ENCODE peak calls at places on chromosomes 13 and 19, in ten cellular contexts. C, V, I, B, D, W, G, O, R and F are unnamed samples.

GRCh38 chr19:42108527-42109389 is 23.5 kb downstream of the POU2F2 start:
- DNase-seq in C (peak), V (peak), I (peak), B (peak), D (peak), W (peak), G (peak), O (peak), R (peak), F (peak)

GRCh38 chr13:113086031-113086750 is 19.4 kb upstream of the F7 start:
- DNase-seq in C (no peak), V (no peak), I (no peak), B (no peak), D (no peak), W (no peak), G (no peak), O (no peak), R (no peak), F (no peak)

GRCh38 chr13:111187879-111188643 is 73.0 kb downstream of the ARHGEF7 start:
- DNase-seq in C (no peak), V (no peak), I (no peak), B (no peak), D (no peak), W (peak), G (no peak), O (no peak), R (no peak), F (no peak)

GRCh38 chr13:39452834-39453233 is 150.2 kb downstream of the LHFPL6 start:
- DNase-seq in C (no peak), V (no peak), I (no peak), B (no peak), D (no peak), W (no peak), G (no peak), O (no peak), R (no peak), F (no peak)

GRCh38 chr19:2561221-2561620 is 85.3 kb downstream of the GADD45B start:
- DNase-seq in C (no peak), V (no peak), I (no peak), B (no peak), D (no peak), W (peak), G (no peak), O (no peak), R (no peak), F (no peak)

GRCh38 chr19:35991731-35992450 is 3.1 kb upstream of the SDHAF1 start:
- DNase-seq in C (peak), V (no peak), I (no peak), B (no peak), D (no peak), W (peak), G (no peak), O (no peak), R (no peak), F (no peak)

GRCh38 chr19:40147693-40148347 is 43.4 kb upstream of the MAP3K10 start:
- DNase-seq in C (peak), V (no peak), I (no peak), B (peak), D (no peak), W (no peak), G (peak), O (no peak), R (peak), F (no peak)

GRCh38 chr13:111165611-111166010 is 50.5 kb downstream of the ARHGEF7 start:
- DNase-seq in C (no peak), V (no peak), I (no peak), B (no peak), D (no peak), W (no peak), G (no peak), O (no peak), R (no peak), F (no peak)

GRCh38 chr13:95497307-95497943 is 55.1 kb upstream of the CLDN10 start:
- DNase-seq in C (no peak), V (no peak), I (no peak), B (no peak), D (no peak), W (no peak), G (no peak), O (peak), R (no peak), F (no peak)

GRCh38 chr19:7540761-7541480 is 5.4 kb downstream of the PNPLA6 start:
- DNase-seq in C (peak), V (no peak), I (no peak), B (no peak), D (no peak), W (no peak), G (no peak), O (no peak), R (peak), F (no peak)

GRCh38 chr19:55146648-55147218 is 2.3 kb downstream of the TNNT1 start:
- DNase-seq in C (peak), V (no peak), I (no peak), B (peak), D (no peak), W (peak), G (no peak), O (no peak), R (no peak), F (no peak)

GRCh38 chr13:106589716-106590115 is 21.8 kb upstream of the ARGLU1 start:
- DNase-seq in C (no peak), V (no peak), I (no peak), B (no peak), D (no peak), W (no peak), G (no peak), O (no peak), R (no peak), F (no peak)

GRCh38 chr19:39802958-39803357 is 24.3 kb downstream of the LEUTX start:
- DNase-seq in C (no peak), V (no peak), I (no peak), B (no peak), D (no peak), W (no peak), G (no peak), O (no peak), R (no peak), F (no peak)

GRCh38 chr13:21465710-21466160 is 6.6 kb upstream of the ZDHHC20 start:
- DNase-seq in C (no peak), V (no peak), I (no peak), B (no peak), D (no peak), W (no peak), G (no peak), O (no peak), R (no peak), F (no peak)

GRCh38 chr19:18856385-18857126 is 24.8 kb downstream of the UPF1 start:
- DNase-seq in C (peak), V (no peak), I (no peak), B (peak), D (no peak), W (peak), G (peak), O (peak), R (no peak), F (no peak)

GRCh38 chr13:71760226-71760591 is 106.8 kb downstream of the DACH1 start:
- DNase-seq in C (no peak), V (no peak), I (no peak), B (no peak), D (no peak), W (no peak), G (no peak), O (no peak), R (no peak), F (no peak)

GRCh38 chr13:39515231-39515630 is 87.8 kb downstream of the LHFPL6 start:
- DNase-seq in C (no peak), V (no peak), I (no peak), B (no peak), D (no peak), W (no peak), G (no peak), O (no peak), R (no peak), F (no peak)

GRCh38 chr13:85261757-85262346 is 537.4 kb downstream of the SLITRK6 start:
- DNase-seq in C (no peak), V (no peak), I (no peak), B (peak), D (no peak), W (no peak), G (no peak), O (no peak), R (no peak), F (no peak)

GRCh38 chr13:112056739-112057433 is 10.1 kb upstream of the SOX1 start:
- DNase-seq in C (no peak), V (no peak), I (no peak), B (no peak), D (no peak), W (no peak), G (no peak), O (no peak), R (no peak), F (no peak)

GRCh38 chr13:110270507-110270906 is 36.5 kb downstream of the COL4A1 start:
- DNase-seq in C (no peak), V (no peak), I (no peak), B (no peak), D (no peak), W (no peak), G (no peak), O (no peak), R (no peak), F (no peak)

GRCh38 chr13:99467764-99468163 is 33.5 kb upstream of the TM9SF2 start:
- DNase-seq in C (peak), V (no peak), I (no peak), B (no peak), D (no peak), W (no peak), G (peak), O (no peak), R (no peak), F (no peak)

GRCh38 chr19:1169921-1170885 is 3.9 kb downstream of the SBNO2 start:
- DNase-seq in C (peak), V (no peak), I (peak), B (no peak), D (no peak), W (no peak), G (peak), O (peak), R (no peak), F (no peak)

GRCh38 chr13:106186366-106187030 is 349.0 kb downstream of the EFNB2 start:
- DNase-seq in C (peak), V (no peak), I (no peak), B (no peak), D (no peak), W (no peak), G (no peak), O (no peak), R (no peak), F (no peak)

GRCh38 chr13:97026759-97027555 is 32.7 kb upstream of the OXGR1 start:
- DNase-seq in C (no peak), V (no peak), I (no peak), B (no peak), D (no peak), W (no peak), G (no peak), O (no peak), R (no peak), F (no peak)